ENCODE peak calls at places on chromosomes 3 and 15, in ten cellular contexts. Z is stomach, M is esophagus muscularis mucosa, X is NB4, C is heart left ventricle, B is GM12878, A is body of pancreas, Q is uterus, O is prostate gland, V is IMR-90. J is an unnamed sample.

GRCh38 chr3:190566043-190566933 is 52.4 kb downstream of the IL1RAP start:
- DNase-seq in Z (peak; percentile 77), M (peak; percentile 93), X (peak; percentile 99), C (peak; percentile 79), B (no peak), A (peak; percentile 81), Q (peak; percentile 77), O (peak; percentile 61), V (peak; percentile 100), J (peak; percentile 78)

GRCh38 chr3:113086506-113087461 is 96.0 kb downstream of the GTPBP8 start:
- DNase-seq in Z (no peak), M (no peak), X (no peak), C (no peak), B (no peak), A (no peak), Q (no peak), O (no peak), V (no peak), J (no peak)

GRCh38 chr3:178181784-178182183 is 354.5 kb upstream of the KCNMB2 start:
- DNase-seq in Z (no peak), M (no peak), X (no peak), C (no peak), B (no peak), A (no peak), Q (no peak), O (no peak), V (no peak), J (no peak)

GRCh38 chr3:144622845-144623244 is 651.2 kb downstream of the DIPK2A start:
- DNase-seq in Z (no peak), M (no peak), X (peak; percentile 17), C (no peak), B (no peak), A (no peak), Q (no peak), O (no peak), V (no peak), J (no peak)

GRCh38 chr3:9342696-9343095 is 20.2 kb upstream of the THUMPD3 start:
- DNase-seq in Z (no peak), M (no peak), X (no peak), C (no peak), B (no peak), A (no peak), Q (no peak), O (peak; percentile 30), V (no peak), J (no peak)

GRCh38 chr3:46947981-46948791 is 28.4 kb downstream of the CCDC12 start:
- DNase-seq in Z (peak; percentile 87), M (no peak), X (peak; percentile 88), C (peak; percentile 63), B (no peak), A (peak; percentile 85), Q (peak; percentile 42), O (peak; percentile 37), V (peak; percentile 52), J (peak; percentile 77)

GRCh38 chr15:40793216-40793989 is 13.5 kb upstream of the ZFYVE19 start:
- DNase-seq in Z (peak; percentile 86), M (no peak), X (no peak), C (no peak), B (no peak), A (peak; percentile 70), Q (no peak), O (no peak), V (peak; percentile 98), J (peak; percentile 55)

GRCh38 chr3:127409421-127410136 is 121.7 kb upstream of the PRR20G start:
- DNase-seq in Z (peak; percentile 19), M (peak; percentile 68), X (no peak), C (no peak), B (no peak), A (no peak), Q (no peak), O (no peak), V (no peak), J (no peak)

GRCh38 chr15:57731543-57732103 is 25.1 kb downstream of the POLR2M start:
- DNase-seq in Z (no peak), M (peak; percentile 74), X (no peak), C (no peak), B (no peak), A (no peak), Q (no peak), O (peak; percentile 17), V (no peak), J (no peak)

GRCh38 chr3:160225181-160226025 is at the start of gene C3orf80:
- DNase-seq in Z (peak; percentile 77), M (no peak), X (peak; percentile 73), C (peak; percentile 32), B (no peak), A (peak; percentile 66), Q (no peak), O (no peak), V (peak; percentile 26), J (peak; percentile 79)

GRCh38 chr3:60131607-60132006 is 1081.8 kb upstream of the CFAP20DC start:
- DNase-seq in Z (no peak), M (no peak), X (no peak), C (no peak), B (no peak), A (no peak), Q (no peak), O (no peak), V (no peak), J (no peak)
- TF ChIP-seq POLR2A in Z (no peak), M (no peak), X (no peak), C (no peak), B (no peak), A (no peak), Q (no peak), O (no peak), V (no peak), J (no peak)

GRCh38 chr3:58160399-58160798 is 50.4 kb downstream of the DNASE1L3 start:
- DNase-seq in Z (no peak), M (no peak), X (no peak), C (no peak), B (no peak), A (no peak), Q (no peak), O (no peak), V (no peak), J (no peak)

GRCh38 chr3:58163234-58163633 is 47.5 kb downstream of the DNASE1L3 start:
- DNase-seq in Z (no peak), M (no peak), X (no peak), C (no peak), B (no peak), A (no peak), Q (peak; percentile 77), O (no peak), V (peak; percentile 82), J (no peak)

GRCh38 chr3:58164199-58164879 is 46.4 kb downstream of the DNASE1L3 start:
- DNase-seq in Z (peak; percentile 92), M (no peak), X (no peak), C (peak; percentile 86), B (no peak), A (peak; percentile 97), Q (no peak), O (peak; percentile 51), V (peak; percentile 81), J (no peak)

GRCh38 chr3:58158427-58159153 is 52.2 kb downstream of the DNASE1L3 start:
- DNase-seq in Z (no peak), M (no peak), X (no peak), C (no peak), B (no peak), A (no peak), Q (no peak), O (no peak), V (no peak), J (no peak)

GRCh38 chr3:58161435-58162398 is 49.1 kb downstream of the DNASE1L3 start:
- DNase-seq in Z (peak; percentile 75), M (peak; percentile 96), X (peak; percentile 34), C (no peak), B (no peak), A (peak; percentile 80), Q (peak; percentile 86), O (no peak), V (peak; percentile 98), J (peak; percentile 72)
- TF ChIP-seq POLR2A in Z (no peak), M (no peak), X (no peak), C (no peak), B (no peak), A (no peak), Q (no peak), O (no peak), V (no peak), J (no peak)

GRCh38 chr15:73865379-73865778 is 8.0 kb upstream of the TBC1D21 start:
- DNase-seq in Z (no peak), M (no peak), X (no peak), C (no peak), B (no peak), A (no peak), Q (no peak), O (no peak), V (no peak), J (no peak)
- TF ChIP-seq POLR2A in Z (no peak), M (no peak), X (no peak), C (no peak), B (no peak), A (no peak), Q (no peak), O (no peak), V (no peak), J (no peak)

GRCh38 chr3:124032881-124033359 is 41.0 kb upstream of the ROPN1 start:
- DNase-seq in Z (peak; percentile 84), M (peak; percentile 95), X (peak; percentile 57), C (peak; percentile 91), B (no peak), A (peak; percentile 86), Q (peak; percentile 88), O (peak; percentile 78), V (peak; percentile 71), J (peak; percentile 54)

GRCh38 chr3:124033360-124034015 is 41.6 kb upstream of the ROPN1 start:
- DNase-seq in Z (no peak), M (peak; percentile 17), X (no peak), C (peak; percentile 28), B (no peak), A (peak; percentile 17), Q (peak; percentile 34), O (no peak), V (no peak), J (no peak)

GRCh38 chr3:124034016-124034808 is 42.3 kb upstream of the ROPN1 start:
- DNase-seq in Z (no peak), M (peak; percentile 91), X (no peak), C (peak; percentile 19), B (no peak), A (peak; percentile 22), Q (peak; percentile 39), O (no peak), V (no peak), J (no peak)

GRCh38 chr3:124034809-124035152 is 42.9 kb upstream of the ROPN1 start:
- DNase-seq in Z (no peak), M (peak; percentile 79), X (no peak), C (no peak), B (no peak), A (no peak), Q (peak; percentile 20), O (no peak), V (no peak), J (no peak)

DNA sequence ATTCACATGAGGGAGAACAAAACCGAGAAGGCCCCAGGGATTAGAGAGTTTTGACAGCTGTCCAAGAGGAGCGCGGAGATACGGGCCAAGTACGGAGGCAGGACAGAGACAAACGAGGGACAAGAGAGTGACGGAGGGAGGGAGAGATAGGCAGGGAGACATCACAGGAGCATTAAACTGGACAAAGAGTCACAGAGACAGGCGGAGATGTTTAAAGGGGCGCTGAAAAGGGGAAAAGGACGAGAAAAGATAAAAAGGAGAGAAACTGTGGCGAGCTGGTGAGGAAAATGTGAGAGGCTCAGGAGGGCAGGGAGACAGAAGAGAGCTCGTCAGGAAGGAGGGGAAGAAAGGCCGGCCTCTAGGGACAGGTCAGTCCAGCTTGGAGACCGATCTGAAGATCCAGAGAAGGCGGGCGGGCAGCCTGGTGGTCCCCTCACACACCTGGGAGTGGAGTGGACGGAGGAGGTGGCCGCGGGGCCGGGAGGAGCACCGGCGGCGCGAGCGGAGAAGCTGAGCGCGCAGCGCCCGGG is 40.5 kb upstream of the ROPN1 start:
- DNase-seq in Z (no peak), M (peak; percentile 90), X (no peak), C (peak; percentile 79), B (no peak), A (no peak), Q (peak; percentile 68), O (no peak), V (no peak), J (no peak)
- TF ChIP-seq POLR2A in Z (no peak), M (no peak), X (no peak), C (no peak), B (no peak), A (no peak), Q (no peak), O (no peak), V (no peak), J (no peak)